ENCODE peak calls at places on chromosomes 7 and 10, in five cellular contexts. H, Q, R, T and I are unnamed samples.

GRCh38 chr10:26437637-26438461 is at the start of gene APBB1IP:
- DNase-seq in H (peak; percentile 7), Q (peak; percentile 52), R (peak; percentile 68), T (peak; percentile 69), I (no peak)

GRCh38 chr10:110336111-110336721 is 31.5 kb upstream of the SMNDC1 start:
- DNase-seq in H (peak; percentile 98), Q (no peak), R (no peak), T (peak; percentile 96), I (peak; percentile 96)

GRCh38 chr7:98774893-98775292 is 94.9 kb downstream of the TMEM130 start:
- DNase-seq in H (no peak), Q (no peak), R (no peak), T (no peak), I (no peak)

GRCh38 chr7:7976677-7977076 is 8.1 kb downstream of the GLCCI1 start:
- DNase-seq in H (no peak), Q (no peak), R (no peak), T (no peak), I (no peak)

GRCh38 chr7:117479480-117480224 is at the start of gene CFTR:
- DNase-seq in H (no peak), Q (no peak), R (no peak), T (no peak), I (no peak)

GRCh38 chr7:67636363-67637355 is 640.0 kb downstream of the TYW1 start:
- DNase-seq in H (no peak), Q (no peak), R (no peak), T (peak; percentile 13), I (no peak)

GRCh38 chr7:11294965-11295364 is 321.3 kb downstream of the PHF14 start:
- DNase-seq in H (no peak), Q (no peak), R (no peak), T (no peak), I (no peak)

GRCh38 chr10:51369903-51370302 is 295.6 kb downstream of the PRKG1 start:
- DNase-seq in H (peak; percentile 39), Q (no peak), R (no peak), T (peak; percentile 43), I (peak; percentile 60)

GRCh38 chr7:37040330-37040729 is 316.0 kb upstream of the AOAH start:
- DNase-seq in H (no peak), Q (no peak), R (no peak), T (no peak), I (no peak)

GRCh38 chr7:150421831-150422230 is 28.6 kb upstream of the GIMAP8 start:
- DNase-seq in H (no peak), Q (no peak), R (peak; percentile 18), T (no peak), I (no peak)

GRCh38 chr7:134013249-134013648 is 113.9 kb upstream of the LRGUK start:
- DNase-seq in H (no peak), Q (no peak), R (no peak), T (no peak), I (no peak)

GRCh38 chr7:81776972-81777371 is 7.1 kb upstream of the HGF start:
- DNase-seq in H (no peak), Q (no peak), R (no peak), T (no peak), I (no peak)

GRCh38 chr10:77070892-77071595 is 566.6 kb downstream of the KCNMA1 start:
- DNase-seq in H (no peak), Q (no peak), R (no peak), T (no peak), I (no peak)

GRCh38 chr10:29811751-29812427 is 177.1 kb upstream of the SVIL start:
- DNase-seq in H (peak; percentile 91), Q (peak; percentile 4), R (peak; percentile 31), T (peak; percentile 92), I (peak; percentile 96)

GRCh38 chr7:6462094-6462493 is 14.3 kb upstream of the DAGLB start:
- DNase-seq in H (no peak), Q (no peak), R (no peak), T (no peak), I (no peak)

GRCh38 chr10:93420091-93420490 is 62.0 kb downstream of the MYOF start:
- DNase-seq in H (no peak), Q (no peak), R (no peak), T (no peak), I (peak; percentile 79)

GRCh38 chr10:8033812-8034665 is 20.4 kb upstream of the GATA3 start:
- DNase-seq in H (no peak), Q (no peak), R (peak; percentile 35), T (no peak), I (no peak)

GRCh38 chr10:63114031-63114814 is 18.9 kb upstream of the NRBF2 start:
- DNase-seq in H (peak; percentile 98), Q (no peak), R (no peak), T (peak; percentile 97), I (peak; percentile 98)

GRCh38 chr7:158002486-158003080 is 585.0 kb downstream of the PTPRN2 start:
- DNase-seq in H (no peak), Q (no peak), R (no peak), T (no peak), I (no peak)

GRCh38 chr7:11492307-11492706 is 339.7 kb downstream of the THSD7A start:
- DNase-seq in H (peak; percentile 70), Q (no peak), R (no peak), T (peak; percentile 44), I (peak; percentile 77)

GRCh38 chr7:93889261-93889660 is 1.3 kb downstream of the TFPI2 start:
- DNase-seq in H (peak; percentile 76), Q (no peak), R (no peak), T (peak; percentile 70), I (peak; percentile 76)

GRCh38 chr7:33087858-33088257 is 21.3 kb downstream of the RP9 start:
- DNase-seq in H (peak; percentile 52), Q (no peak), R (no peak), T (peak; percentile 73), I (no peak)

GRCh38 chr7:50937727-50938126 is 155.0 kb upstream of the GRB10 start:
- DNase-seq in H (no peak), Q (no peak), R (no peak), T (no peak), I (no peak)

GRCh38 chr7:152423991-152424347 is 11.8 kb downstream of the KMT2C start:
- DNase-seq in H (no peak), Q (no peak), R (no peak), T (no peak), I (no peak)

GRCh38 chr10:43689618-43689954 is 40.9 kb upstream of the ZNF32 start:
- DNase-seq in H (peak; percentile 49), Q (peak; percentile 23), R (peak; percentile 62), T (peak; percentile 76), I (peak; percentile 40)

GRCh38 chr7:83486536-83486935 is 162.4 kb downstream of the SEMA3E start:
- DNase-seq in H (no peak), Q (no peak), R (no peak), T (no peak), I (no peak)

GRCh38 chr10:106746888-106747287 is 417.6 kb downstream of the SORCS1 start:
- DNase-seq in H (no peak), Q (no peak), R (no peak), T (no peak), I (no peak)